ENCODE peak calls at places on chromosomes 12 and 14, in five cellular contexts. I is natural killer cell treated with Interleukin-12 subunit alpha and Interleukin-12 subunit beta and Interleukin-15 and Interleukin-18, amount 100 ng/mL, for 72 hours; E is NCI-H1092; Q is M059J; C is mesenchymal stem cell. W is an unnamed sample.

GRCh38 chr12:54039417-54040147 is 6.7 kb downstream of the HOXC5 start:
- DNase-seq in C (no peak), Q (no peak), I (no peak), E (no peak), W (no peak)

GRCh38 chr14:26992403-26993115 is 394.7 kb upstream of the NOVA1 start:
- DNase-seq in I (no peak), C (no peak), E (no peak), Q (no peak), W (no peak)

GRCh38 chr14:68856572-68856971 is 63.7 kb upstream of the ZFP36L1 start:
- DNase-seq in C (no peak), I (no peak), Q (no peak), E (no peak), W (no peak)

GRCh38 chr12:51270847-51271518 is 768 bp upstream of the SMAGP start:
- DNase-seq in I (no peak), C (peak; percentile 73), E (no peak), Q (peak; percentile 89), W (no peak)

GRCh38 chr12:53145383-53145782 is 35.1 kb upstream of the ZNF740 start:
- DNase-seq in C (peak; percentile 48), I (no peak), Q (peak; percentile 4), E (no peak), W (no peak)

GRCh38 chr12:56687225-56688128 is 607 bp downstream of the PTGES3 start:
- DNase-seq in E (no peak), C (peak; percentile 62), Q (peak; percentile 46), I (peak; percentile 64), W (peak; percentile 42)

GRCh38 chr12:128245106-128245505 is 21.9 kb upstream of the TMEM132C start:
- DNase-seq in C (no peak), Q (no peak), I (no peak), E (no peak), W (no peak)

GRCh38 chr12:43113153-43113552 is 438.9 kb downstream of the ADAMTS20 start:
- DNase-seq in Q (no peak), C (peak; percentile 24), I (no peak), E (no peak), W (no peak)

GRCh38 chr12:19402743-19403400 is 36.4 kb upstream of the AEBP2 start:
- DNase-seq in E (no peak), Q (peak; percentile 66), I (no peak), C (peak; percentile 63), W (peak; percentile 51)

GRCh38 chr12:54417712-54418440 is 1.2 kb downstream of the ITGA5 start:
- DNase-seq in C (peak; percentile 40), I (no peak), Q (peak; percentile 35), E (no peak), W (no peak)

GRCh38 chr14:61736751-61737150 is 25.5 kb upstream of the SNAPC1 start:
- DNase-seq in E (no peak), I (no peak), C (no peak), Q (no peak), W (no peak)

GRCh38 chr12:96141216-96141944 is 52.8 kb upstream of the ELK3 start:
- DNase-seq in E (no peak), C (peak; percentile 75), Q (peak; percentile 85), I (no peak), W (no peak)

GRCh38 chr12:94149781-94150482 is 1.6 kb downstream of the PLXNC1 start:
- DNase-seq in E (peak; percentile 33), I (no peak), Q (no peak), C (peak; percentile 59), W (peak; percentile 40)

GRCh38 chr14:75003250-75004027 is 718 bp downstream of the EIF2B2 start:
- DNase-seq in E (no peak), C (peak; percentile 24), Q (no peak), I (no peak), W (no peak)

GRCh38 chr12:49543914-49544815 is 5.3 kb downstream of the KCNH3 start:
- DNase-seq in I (no peak), C (no peak), E (no peak), Q (no peak), W (no peak)

GRCh38 chr12:45184145-45184958 is 31.5 kb upstream of the ANO6 start:
- DNase-seq in C (no peak), I (no peak), E (no peak), Q (no peak), W (no peak)

GRCh38 chr14:74491952-74492351 is 1.2 kb downstream of the NPC2 start:
- DNase-seq in E (no peak), Q (peak; percentile 68), I (no peak), C (peak; percentile 43), W (peak; percentile 27)

GRCh38 chr12:124308741-124309140 is 13.8 kb downstream of the RFLNA start:
- DNase-seq in Q (no peak), C (no peak), E (no peak), I (no peak), W (no peak)

GRCh38 chr14:105500036-105500725 is 9.1 kb downstream of the TEDC1 start:
- DNase-seq in C (no peak), I (no peak), E (no peak), Q (no peak), W (peak; percentile 40)

W was measured in midbrain.